ENCODE peak calls at places on chromosomes 12 and 14, in five cellular contexts. O, P, C, H and X are unnamed samples.

GRCh38 chr12:112963227-112963861 is 15.0 kb upstream of the OAS2 start:
- DNase-seq in P (no peak), H (no peak), O (no peak), C (no peak), X (no peak)

GRCh38 chr14:69355155-69355954 is 42.7 kb downstream of the ERH start:
- DNase-seq in P (no peak), O (no peak), C (no peak), H (peak; percentile 7), X (no peak)

GRCh38 chr14:42855159-42855558 is 1248.5 kb downstream of the LRFN5 start:
- DNase-seq in P (no peak), C (peak; percentile 31), H (no peak), O (peak; percentile 51), X (no peak)

GRCh38 chr12:88451254-88451653 is 129.0 kb downstream of the KITLG start:
- DNase-seq in P (no peak), H (no peak), C (no peak), O (no peak), X (no peak)

GRCh38 chr12:47905313-47905730 is 528 bp upstream of the VDR start:
- DNase-seq in C (no peak), O (no peak), H (peak; percentile 20), P (peak; percentile 95), X (no peak)

GRCh38 chr12:219891-220352 is 6.0 kb upstream of the SLC6A12 start:
- DNase-seq in C (peak; percentile 41), O (peak; percentile 19), P (peak; percentile 97), H (peak; percentile 12), X (peak; percentile 65)

GRCh38 chr12:92844147-92844763 is 84.8 kb downstream of the EEA1 start:
- DNase-seq in H (no peak), P (no peak), O (peak; percentile 83), C (no peak), X (no peak)

GRCh38 chr12:31929140-31929526 is 30.1 kb upstream of the RESF1 start:
- DNase-seq in H (no peak), O (no peak), C (no peak), P (no peak), X (no peak)

GRCh38 chr14:103892247-103892646 is 36.0 kb upstream of the TDRD9 start:
- DNase-seq in O (no peak), P (no peak), H (no peak), C (no peak), X (no peak)

GRCh38 chr12:1313906-1314305 is 280.5 kb downstream of the FBXL14 start:
- DNase-seq in H (no peak), O (no peak), C (no peak), P (no peak), X (no peak)

GRCh38 chr14:91866061-91866460 is 1.3 kb downstream of the TC2N start:
- DNase-seq in P (no peak), C (no peak), H (no peak), O (peak; percentile 53), X (no peak)

GRCh38 chr12:110065540-110065939 is 17.2 kb upstream of the C12orf76 start:
- DNase-seq in H (no peak), C (no peak), O (no peak), P (no peak), X (no peak)